ENCODE peak calls at places on chromosomes 6 and 20, in eight cellular contexts. O is HFFc6; B is dorsolateral prefrontal cortex; Z is brain microvascular endothelial cell; F is stomach; W is mesothelial cell of epicardium; P is CD8-positive, alpha-beta T cell; G is lower leg skin. N is an unnamed sample.

GRCh38 chr6:37535701-37536461 is 36.2 kb upstream of the CCDC167 start:
- DNase-seq in W (no peak), O (no peak), Z (no peak), F (peak), B (no peak), P (no peak), G (no peak), N (no peak)

GRCh38 chr6:27592107-27592480 is 119.2 kb upstream of the ZNF184 start:
- DNase-seq in W (no peak), G (no peak), P (no peak), F (no peak), B (no peak), Z (no peak), O (no peak), N (no peak)

GRCh38 chr6:153129873-153130514 is 1.1 kb downstream of the RGS17 start:
- DNase-seq in O (no peak), P (no peak), Z (peak), F (no peak), W (no peak), G (no peak), B (peak), N (no peak)

GRCh38 chr6:125203395-125203794 is 49.8 kb downstream of the TPD52L1 start:
- DNase-seq in G (no peak), O (peak), W (no peak), B (no peak), F (no peak), P (no peak), Z (no peak), N (no peak)

GRCh38 chr6:26172496-26172958 is 85.3 kb downstream of the HFE start:
- DNase-seq in B (no peak), W (no peak), O (no peak), P (peak), G (no peak), Z (no peak), F (no peak), N (no peak)

GRCh38 chr6:38095054-38095453 is 275.5 kb downstream of the ZFAND3 start:
- DNase-seq in F (no peak), P (no peak), O (peak), Z (peak), W (no peak), B (no peak), G (no peak), N (no peak)

GRCh38 chr20:46022411-46023147 is 6.4 kb upstream of the SLC12A5 start:
- DNase-seq in G (no peak), F (peak), P (peak), B (peak), W (peak), O (peak), Z (no peak), N (no peak)

GRCh38 chr20:53622247-53623114 is 28.8 kb upstream of the ZNF217 start:
- DNase-seq in O (no peak), W (no peak), B (no peak), Z (no peak), F (peak), G (no peak), P (no peak), N (no peak)

GRCh38 chr6:46134216-46134615 is 4.4 kb downstream of the ENPP4 start:
- DNase-seq in F (no peak), B (no peak), O (no peak), Z (no peak), G (no peak), P (no peak), W (no peak), N (no peak)

GRCh38 chr6:154861825-154862224 is 128.6 kb downstream of the SCAF8 start:
- DNase-seq in W (no peak), F (no peak), G (no peak), B (no peak), O (no peak), Z (no peak), P (no peak), N (no peak)

GRCh38 chr6:31270788-31271640 is 878 bp downstream of the HLA-C start:
- DNase-seq in F (peak), G (no peak), B (peak), Z (peak), P (peak), O (no peak), W (no peak), N (no peak)

DNA sequence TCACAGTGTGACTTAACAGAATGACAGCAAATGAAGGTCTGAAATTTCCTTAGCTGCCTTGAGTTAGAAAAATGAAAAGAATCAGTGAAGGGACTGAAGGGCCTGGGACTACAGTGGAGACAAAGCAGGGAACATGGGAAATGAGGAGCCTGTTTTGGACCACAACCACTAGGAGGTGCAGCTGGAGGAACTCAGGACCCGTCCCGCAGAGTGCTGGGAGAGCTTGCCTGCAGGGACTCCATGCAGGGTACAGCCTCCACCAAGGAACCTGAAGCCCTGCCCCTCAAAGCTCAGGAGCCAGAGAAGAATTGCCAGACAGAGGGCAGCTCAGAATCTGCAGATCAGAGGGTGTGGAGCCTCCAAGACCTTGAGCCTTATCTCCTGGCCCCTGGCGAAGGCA is 50.7 kb downstream of the LRFN2 start:
- DNase-seq in G (no peak), F (no peak), W (no peak), B (no peak), O (peak), Z (no peak), P (no peak), N (no peak)
- TF ChIP-seq CTCF in G (no peak), F (no peak), W (no peak), B (no peak), O (peak), Z (peak), P (no peak), N (peak)

GRCh38 chr20:5156670-5157448 is 30.1 kb downstream of the CDS2 start:
- DNase-seq in F (no peak), Z (peak), W (no peak), P (no peak), B (no peak), O (peak), G (no peak), N (no peak)

GRCh38 chr20:5150226-5151076 is 23.6 kb downstream of the CDS2 start:
- DNase-seq in F (no peak), W (no peak), O (no peak), Z (peak), P (no peak), B (no peak), G (no peak), N (no peak)

GRCh38 chr20:5154543-5154925 is 27.7 kb downstream of the CDS2 start:
- DNase-seq in G (no peak), O (no peak), B (no peak), W (no peak), Z (no peak), F (no peak), P (no peak), N (no peak)

GRCh38 chr20:5153152-5153467 is 26.3 kb downstream of the CDS2 start:
- DNase-seq in G (no peak), W (no peak), P (no peak), O (no peak), F (no peak), Z (no peak), B (no peak), N (no peak)

GRCh38 chr20:5153612-5154542 is 27.1 kb downstream of the CDS2 start:
- DNase-seq in F (no peak), W (no peak), O (no peak), B (no peak), P (no peak), G (no peak), Z (no peak), N (no peak)
- TF ChIP-seq CTCF in F (no peak), W (no peak), O (no peak), B (no peak), P (no peak), G (no peak), Z (no peak), N (no peak)

GRCh38 chr6:102114402-102114801 is 720.9 kb downstream of the GRIK2 start:
- DNase-seq in P (no peak), F (no peak), W (no peak), O (no peak), G (no peak), Z (no peak), B (no peak), N (no peak)
- TF ChIP-seq CTCF in P (no peak), F (no peak), W (peak), O (peak), G (no peak), Z (peak), B (no peak), N (peak)

DNA sequence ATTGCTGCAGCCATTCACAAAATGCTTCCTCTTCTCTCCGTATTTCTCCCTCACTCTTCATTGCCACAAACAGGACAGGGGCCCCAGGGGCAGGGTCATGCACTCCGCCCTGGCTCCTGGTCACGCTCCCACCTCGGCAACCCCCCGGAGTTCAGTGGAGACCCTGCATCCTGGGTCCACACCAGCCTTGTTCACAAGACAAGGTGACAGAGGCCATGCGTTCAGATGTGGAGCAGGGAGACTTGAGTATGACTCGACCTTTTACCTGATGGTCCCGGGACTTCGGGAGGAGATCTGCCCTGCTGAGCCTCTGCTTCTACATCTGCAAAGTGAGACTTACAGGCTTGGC is 49.4 kb downstream of the ANKRD60 start:
- DNase-seq in F (no peak), P (no peak), O (no peak), G (no peak), W (no peak), B (no peak), Z (no peak), N (no peak)
- TF ChIP-seq CTCF in F (no peak), P (no peak), O (no peak), G (no peak), W (no peak), B (no peak), Z (no peak), N (no peak)

GRCh38 chr6:158358450-158359077 is 46.3 kb downstream of the TULP4 start:
- DNase-seq in G (no peak), P (no peak), W (no peak), O (no peak), F (peak), Z (no peak), B (peak), N (no peak)
- TF ChIP-seq CTCF in G (no peak), P (no peak), W (no peak), O (no peak), F (no peak), Z (no peak), B (no peak), N (no peak)

DNA sequence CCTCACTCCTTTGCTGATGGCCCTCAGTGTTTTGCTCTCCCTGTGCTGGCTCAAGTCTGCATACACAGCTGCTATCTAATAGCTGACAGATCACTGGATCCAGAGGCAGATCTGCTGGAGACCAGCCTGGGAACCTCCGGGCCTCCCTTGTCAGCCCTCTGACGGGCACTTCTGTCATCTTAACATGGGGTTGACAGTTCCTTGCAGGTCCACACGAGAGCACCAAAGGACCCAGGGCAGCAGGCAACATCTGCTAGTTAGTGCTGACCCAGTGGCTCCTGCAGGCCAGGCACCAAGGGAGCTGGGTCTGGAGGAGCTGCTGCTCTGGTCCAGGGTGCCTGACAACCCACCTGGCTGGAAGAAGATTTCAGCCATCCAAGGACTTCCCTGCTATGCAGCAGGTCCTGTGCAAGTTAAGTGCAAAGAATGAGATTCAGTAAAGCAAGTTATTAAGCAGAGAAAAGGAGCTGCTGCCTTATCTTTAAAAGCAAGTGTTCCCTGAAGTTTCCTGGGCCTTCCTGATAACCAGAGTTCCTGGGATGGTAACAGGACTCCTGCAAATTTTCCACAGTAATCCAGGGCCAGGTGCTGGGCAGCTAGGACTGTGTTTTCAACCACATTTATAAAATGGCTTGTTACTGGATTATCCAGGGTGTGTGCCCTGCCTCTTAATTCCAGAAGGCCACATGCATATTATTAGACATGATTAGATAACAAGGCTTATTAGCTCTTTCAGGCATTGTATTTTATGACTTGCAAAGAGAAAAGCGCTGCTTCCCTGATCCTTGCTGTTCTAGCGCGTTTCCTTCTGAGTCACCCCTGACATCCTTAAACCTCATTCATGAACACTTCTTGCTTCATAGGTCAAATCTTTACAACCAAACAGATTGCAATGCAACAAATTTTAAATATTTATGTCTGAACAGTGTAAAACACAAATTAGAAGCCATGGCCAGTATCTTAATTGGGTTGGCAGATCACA is 208.4 kb downstream of the UST start:
- DNase-seq in P (no peak), G (no peak), O (no peak), F (no peak), Z (no peak), W (no peak), B (no peak), N (no peak)
- TF ChIP-seq CTCF in P (no peak), G (no peak), O (no peak), F (no peak), Z (no peak), W (no peak), B (no peak), N (no peak)

GRCh38 chr6:142387997-142388815 is 86.4 kb downstream of the ADGRG6 start:
- DNase-seq in P (no peak), B (no peak), G (no peak), Z (peak), W (no peak), O (peak), F (no peak), N (no peak)
- TF ChIP-seq CTCF in P (peak), B (peak), G (no peak), Z (peak), W (peak), O (peak), F (peak), N (peak)

GRCh38 chr6:133637436-133637835 is 251.5 kb upstream of the TCF21 start:
- DNase-seq in O (no peak), W (no peak), B (no peak), G (no peak), F (no peak), Z (no peak), P (no peak), N (no peak)
- TF ChIP-seq CTCF in O (no peak), W (no peak), B (no peak), G (no peak), F (no peak), Z (no peak), P (no peak), N (no peak)

GRCh38 chr6:157281570-157281969 is 41.7 kb downstream of the TMEM242 start:
- DNase-seq in B (no peak), P (no peak), F (peak), W (no peak), O (no peak), Z (peak), G (no peak), N (peak)
- TF ChIP-seq CTCF in B (no peak), P (no peak), F (peak), W (no peak), O (peak), Z (no peak), G (no peak), N (peak)

GRCh38 chr6:86937219-86938079 is at the start of gene HTR1E:
- DNase-seq in G (no peak), F (peak), O (no peak), Z (peak), B (peak), W (peak), P (no peak), N (no peak)
- TF ChIP-seq CTCF in G (no peak), F (peak), O (peak), Z (peak), B (peak), W (no peak), P (no peak), N (peak)

N was measured in osteocyte.